ENCODE peak calls at places on chromosomes 1 and 21, in ten cellular contexts. K, Z, U, C, X, F, M, S, O and G are unnamed samples.
A peak's percentile ranks its signal among the peaks of the same experiment; 100 is the strongest.

GRCh38 chr1:110478241-110478640 is 27.3 kb downstream of the PROK1 start:
- DNase-seq in K (no peak), Z (no peak), U (no peak), C (no peak), X (no peak), F (no peak), M (no peak), S (no peak), O (no peak), G (no peak)

GRCh38 chr1:175413367-175413766 is 220.8 kb upstream of the KIAA0040 start:
- DNase-seq in K (no peak), Z (no peak), U (no peak), C (no peak), X (no peak), F (no peak), M (no peak), S (no peak), O (no peak), G (no peak)

GRCh38 chr1:38213720-38214367 is 167.3 kb upstream of the POU3F1 start:
- DNase-seq in K (no peak), Z (no peak), U (peak; percentile 76), C (no peak), X (no peak), F (no peak), M (no peak), S (no peak), O (peak; percentile 63), G (no peak)

GRCh38 chr1:235199441-235199840 is 38.4 kb upstream of the RBM34 start:
- DNase-seq in K (no peak), Z (no peak), U (no peak), C (no peak), X (no peak), F (no peak), M (peak; percentile 36), S (peak; percentile 46), O (no peak), G (no peak)

GRCh38 chr1:61184035-61184713 is 101.8 kb downstream of the NFIA start:
- DNase-seq in K (peak; percentile 97), Z (no peak), U (no peak), C (no peak), X (no peak), F (peak; percentile 95), M (no peak), S (no peak), O (peak; percentile 98), G (no peak)

GRCh38 chr1:180893614-180894013 is 19.1 kb upstream of the KIAA1614 start:
- DNase-seq in K (no peak), Z (no peak), U (no peak), C (no peak), X (no peak), F (no peak), M (no peak), S (no peak), O (no peak), G (no peak)

GRCh38 chr1:70247122-70247521 is 25.9 kb downstream of the SRSF11 start:
- DNase-seq in K (no peak), Z (no peak), U (no peak), C (no peak), X (no peak), F (no peak), M (no peak), S (no peak), O (no peak), G (no peak)

GRCh38 chr21:46213620-46214286 is 14.8 kb downstream of the LSS start:
- DNase-seq in K (peak; percentile 9), Z (no peak), U (no peak), C (no peak), X (no peak), F (no peak), M (no peak), S (no peak), O (no peak), G (peak; percentile 58)

GRCh38 chr1:61956012-61956645 is 213.8 kb downstream of the PATJ start:
- DNase-seq in K (no peak), Z (no peak), U (no peak), C (no peak), X (no peak), F (no peak), M (no peak), S (no peak), O (no peak), G (no peak)

GRCh38 chr1:61538228-61538627 is 186.7 kb downstream of the TM2D1 start:
- DNase-seq in K (no peak), Z (no peak), U (no peak), C (no peak), X (no peak), F (no peak), M (no peak), S (no peak), O (no peak), G (no peak)

GRCh38 chr1:152786077-152786476 is at the start of gene LCE1E:
- DNase-seq in K (no peak), Z (no peak), U (no peak), C (no peak), X (no peak), F (no peak), M (no peak), S (no peak), O (no peak), G (no peak)

GRCh38 chr21:44423941-44424607 is 31.2 kb upstream of the LRRC3 start:
- DNase-seq in K (no peak), Z (no peak), U (no peak), C (no peak), X (no peak), F (peak; percentile 7), M (no peak), S (no peak), O (no peak), G (peak; percentile 50)

GRCh38 chr1:182374101-182374834 is 17.3 kb downstream of the GLUL start:
- DNase-seq in K (no peak), Z (no peak), U (no peak), C (no peak), X (no peak), F (no peak), M (no peak), S (no peak), O (no peak), G (no peak)